ENCODE peak calls at places on chromosome 21, in five cellular contexts. O is PC-9, D is OCI-LY7, S is GM23248, E is tibial nerve. B is an unnamed sample.

GRCh38 chr21:45281411-45282282 is 6.0 kb downstream of the POFUT2 start:
- DNase-seq in O (no peak), D (no peak), S (no peak), E (peak), B (no peak)

GRCh38 chr21:31343680-31344480 is at the start of gene TIAM1:
- DNase-seq in O (peak), D (no peak), S (peak), E (peak), B (no peak)

GRCh38 chr21:8990326-8991087 is 1530.9 kb upstream of the TPTE start:
- DNase-seq in O (no peak), D (no peak), S (no peak), E (no peak), B (no peak)

GRCh38 chr21:45528981-45529784 is 13.1 kb downstream of the SLC19A1 start:
- DNase-seq in O (no peak), D (no peak), S (no peak), E (no peak), B (peak)

GRCh38 chr21:23986214-23986613 is 1621.1 kb downstream of the MRPL39 start:
- DNase-seq in O (no peak), D (no peak), S (no peak), E (no peak), B (no peak)

GRCh38 chr21:37564341-37564923 is 197.9 kb downstream of the DYRK1A start:
- DNase-seq in O (peak), D (no peak), S (peak), E (peak), B (peak)

GRCh38 chr21:26819944-26820343 is 25.3 kb downstream of the ADAMTS1 start:
- DNase-seq in O (no peak), D (no peak), S (no peak), E (no peak), B (no peak)

GRCh38 chr21:14114251-14114650 is 96.5 kb downstream of the LIPI start:
- DNase-seq in O (peak), D (no peak), S (no peak), E (no peak), B (no peak)

GRCh38 chr21:38817371-38818335 is 11.9 kb downstream of the ETS2 start:
- DNase-seq in O (no peak), D (no peak), S (peak), E (no peak), B (no peak)

GRCh38 chr21:28253971-28254370 is 738.7 kb downstream of the LTN1 start:
- DNase-seq in O (no peak), D (no peak), S (peak), E (no peak), B (no peak)

GRCh38 chr21:39686636-39687035 is 58.3 kb upstream of the IGSF5 start:
- DNase-seq in O (no peak), D (no peak), S (no peak), E (no peak), B (no peak)

GRCh38 chr21:37552496-37553399 is 186.2 kb downstream of the DYRK1A start:
- DNase-seq in O (no peak), D (no peak), S (no peak), E (no peak), B (no peak)

GRCh38 chr21:40043423-40043822 is 176.2 kb downstream of the PCP4 start:
- DNase-seq in O (no peak), D (no peak), S (no peak), E (no peak), B (no peak)

GRCh38 chr21:46604975-46605758 is at the start of gene S100B:
- DNase-seq in O (no peak), D (no peak), S (no peak), E (peak), B (no peak)
- H3K27ac ChIP-seq in O (no peak), D (no peak), S (no peak), E (peak), B (no peak)

DNA sequence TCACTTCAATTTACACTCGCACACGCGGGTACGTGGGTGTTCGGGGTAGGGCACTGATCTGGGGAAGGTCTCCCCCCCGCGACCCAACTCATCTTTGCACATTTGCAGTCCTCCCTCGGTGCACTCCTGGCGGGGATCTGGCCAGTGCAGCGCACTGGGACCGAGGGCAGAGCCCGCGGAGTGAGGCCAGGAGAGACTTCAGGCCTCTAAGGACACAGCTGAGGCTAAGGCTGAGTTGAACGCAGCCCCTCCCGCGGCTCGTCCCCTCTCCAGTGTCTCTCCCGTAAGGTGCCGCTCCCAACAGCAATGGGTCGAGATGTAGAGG is 939 bp upstream of the NCAM2 start:
- DNase-seq in O (no peak), D (no peak), S (no peak), E (no peak), B (no peak)
- H3K4me3 ChIP-seq in O (no peak), D (no peak), S (peak), E (peak), B (peak)

GRCh38 chr21:42235593-42235992 is 16.7 kb downstream of the ABCG1 start:
- DNase-seq in O (no peak), D (no peak), S (no peak), E (no peak), B (no peak)

GRCh38 chr21:42237161-42237560 is 18.2 kb downstream of the ABCG1 start:
- DNase-seq in O (no peak), D (no peak), S (no peak), E (no peak), B (no peak)

GRCh38 chr21:42236693-42237092 is 17.8 kb downstream of the ABCG1 start:
- DNase-seq in O (no peak), D (peak), S (no peak), E (no peak), B (peak)

GRCh38 chr21:42234464-42235241 is 15.7 kb downstream of the ABCG1 start:
- DNase-seq in O (peak), D (peak), S (peak), E (no peak), B (peak)

DNA sequence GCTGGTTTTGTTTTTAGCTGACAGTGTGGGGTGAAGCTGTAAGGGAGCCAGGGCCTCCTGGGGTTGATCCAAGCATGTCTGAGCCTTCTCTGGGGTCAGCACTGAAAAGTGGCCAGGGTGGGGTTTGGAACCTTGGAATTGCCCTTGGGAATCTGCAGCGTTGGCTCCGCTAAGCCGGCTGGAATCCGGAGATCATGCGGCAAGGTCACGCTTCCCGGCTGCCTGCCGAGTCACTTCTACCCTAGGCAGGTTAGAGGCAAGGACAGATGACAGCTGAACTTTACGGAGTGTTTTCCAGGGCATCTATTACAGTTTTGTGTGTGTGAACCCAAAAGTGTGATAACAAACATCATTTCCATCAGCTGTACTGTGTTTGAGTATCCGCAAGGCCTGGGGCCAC is 17.1 kb downstream of the ABCG1 start:
- DNase-seq in O (no peak), D (no peak), S (no peak), E (no peak), B (no peak)
- H3K27ac ChIP-seq in O (no peak), D (peak), S (no peak), E (peak), B (no peak)

GRCh38 chr21:41371698-41372030 is 9.8 kb downstream of the MX2 start:
- DNase-seq in O (no peak), D (no peak), S (no peak), E (no peak), B (no peak)

GRCh38 chr21:41369105-41369914 is 7.5 kb downstream of the MX2 start:
- DNase-seq in O (no peak), D (peak), S (peak), E (no peak), B (peak)

GRCh38 chr21:41370840-41371697 is 9.2 kb downstream of the MX2 start:
- DNase-seq in O (no peak), D (no peak), S (peak), E (no peak), B (no peak)

GRCh38 chr21:41368361-41369104 is 6.7 kb downstream of the MX2 start:
- DNase-seq in O (no peak), D (peak), S (no peak), E (no peak), B (no peak)

GRCh38 chr21:41369915-41370839 is 8.3 kb downstream of the MX2 start:
- DNase-seq in O (no peak), D (no peak), S (no peak), E (no peak), B (peak)
- H3K4me3 ChIP-seq in O (no peak), D (peak), S (no peak), E (peak), B (peak)

DNA sequence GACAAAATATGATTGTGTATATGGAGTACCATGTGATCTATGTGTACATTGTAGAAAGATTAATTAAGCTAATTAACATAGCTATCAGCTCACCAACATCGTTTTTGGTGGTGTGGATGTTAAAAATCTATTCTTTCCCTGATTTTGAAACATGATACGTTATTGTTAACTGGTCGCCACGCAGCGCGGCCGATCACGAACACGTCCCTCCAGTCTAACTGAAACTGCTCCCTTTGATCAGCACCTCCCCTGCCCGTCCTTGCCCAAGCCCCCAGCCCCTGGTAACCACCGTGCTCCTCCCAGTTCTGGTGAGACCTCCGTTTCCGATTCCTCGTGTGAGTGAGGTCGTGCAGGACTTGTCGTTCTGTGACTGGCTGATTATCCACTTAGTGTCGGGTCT is 67.0 kb downstream of the AGPAT3 start:
- DNase-seq in O (no peak), D (no peak), S (no peak), E (no peak), B (no peak)
- H3K27ac ChIP-seq in O (no peak), D (no peak), S (no peak), E (no peak), B (no peak)

GRCh38 chr21:36005879-36006400 is 54.4 kb downstream of the SETD4 start:
- DNase-seq in O (no peak), D (no peak), S (no peak), E (no peak), B (no peak)
- H3K4me3 ChIP-seq in O (no peak), D (no peak), S (peak), E (no peak), B (no peak)

GRCh38 chr21:32828908-32829307 is 57.4 kb upstream of the PAXBP1 start:
- DNase-seq in O (no peak), D (no peak), S (no peak), E (no peak), B (no peak)

GRCh38 chr21:32829504-32829903 is 57.9 kb upstream of the PAXBP1 start:
- DNase-seq in O (no peak), D (no peak), S (no peak), E (no peak), B (no peak)

GRCh38 chr21:32824950-32825349 is 53.4 kb upstream of the PAXBP1 start:
- DNase-seq in O (no peak), D (no peak), S (no peak), E (no peak), B (no peak)

GRCh38 chr21:32826317-32827167 is 55.0 kb upstream of the PAXBP1 start:
- DNase-seq in O (peak), D (peak), S (peak), E (no peak), B (no peak)
- H3K27ac ChIP-seq in O (no peak), D (no peak), S (no peak), E (no peak), B (no peak)

DNA sequence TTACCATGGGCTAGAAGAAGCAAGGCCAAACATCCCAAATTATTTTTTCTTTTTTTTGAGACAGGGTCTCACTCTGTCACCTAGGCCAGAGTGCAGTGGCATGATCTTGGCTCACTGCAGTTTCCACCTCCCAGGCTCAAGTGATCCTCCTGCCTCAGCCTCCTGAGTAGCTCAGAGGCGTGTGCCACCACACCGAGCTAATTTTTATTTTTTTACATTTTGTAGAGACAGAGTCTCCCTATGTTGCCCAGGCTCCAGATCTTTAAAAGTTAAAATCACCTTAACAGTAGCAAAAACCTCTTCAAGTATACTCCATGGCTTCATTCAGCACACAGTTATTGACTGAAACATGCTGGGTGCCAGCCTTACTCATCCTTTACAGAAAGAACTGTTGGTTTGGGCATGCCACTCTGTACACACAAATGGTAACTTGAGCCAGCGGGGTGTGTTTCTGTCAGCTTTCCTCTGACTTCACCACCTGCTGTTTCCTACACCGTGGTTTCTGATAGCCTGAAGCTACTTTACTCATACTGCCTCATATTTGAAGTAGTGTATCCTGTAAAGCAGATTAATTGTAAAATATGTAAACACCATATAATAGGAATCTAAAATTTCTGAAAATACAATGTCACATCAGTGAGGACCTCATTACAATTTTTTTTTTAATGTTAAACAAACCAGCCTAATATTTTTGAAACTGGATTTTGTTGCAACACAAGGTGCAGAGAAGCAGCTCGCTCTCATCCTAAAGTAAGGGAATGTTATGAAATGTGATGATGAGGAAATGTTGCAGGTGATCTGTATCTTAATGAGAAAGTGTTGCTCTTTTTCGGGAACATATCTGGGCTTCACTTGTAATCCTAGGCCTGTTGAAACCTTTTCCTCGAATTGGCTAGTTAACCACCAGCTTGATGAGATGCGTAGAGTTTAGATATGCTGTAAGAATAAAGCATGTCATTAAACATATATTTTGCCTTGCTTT is 113.9 kb downstream of the ATP5PO start:
- DNase-seq in O (peak), D (no peak), S (peak), E (no peak), B (no peak)
- H3K4me3 ChIP-seq in O (peak), D (no peak), S (no peak), E (no peak), B (no peak)